ENCODE peak calls at places on chromosomes 16 and 17, in ten cellular contexts. U is hippocampal formation; A is GF-D8; I is uterus; K is mesothelial cell of epicardium; Q is choroid plexus epithelial cell; L is activated CD8-positive, alpha-beta memory T cell treated with anti-CD3 and anti-CD28 coated beads for 1 hour; D is esophagus squamous epithelium; G is skeletal muscle cell; F is NCI-H1694. J is an unnamed sample.

GRCh38 chr16:660459-661183 is 7.3 kb upstream of the RHOT2 start:
- DNase-seq in U (peak; percentile 84), A (no peak), I (peak; percentile 85), K (peak; percentile 81), Q (peak; percentile 78), L (peak; percentile 40), D (no peak), G (peak; percentile 34), F (no peak), J (peak; percentile 78)

GRCh38 chr16:11224096-11224893 is 31.7 kb downstream of the SOCS1 start:
- DNase-seq in U (no peak), A (peak; percentile 95), I (peak; percentile 41), K (no peak), Q (no peak), L (peak; percentile 40), D (peak; percentile 47), G (no peak), F (no peak), J (no peak)

GRCh38 chr17:81867123-81867951 is 3.8 kb downstream of the ARHGDIA start:
- DNase-seq in U (no peak), A (peak; percentile 61), I (no peak), K (no peak), Q (peak; percentile 67), L (no peak), D (no peak), G (no peak), F (no peak), J (peak; percentile 57)

GRCh38 chr17:35765086-35765710 is 4.5 kb downstream of the C17orf50 start:
- DNase-seq in U (no peak), A (no peak), I (no peak), K (no peak), Q (no peak), L (no peak), D (no peak), G (no peak), F (no peak), J (no peak)

GRCh38 chr16:11684231-11685025 is 16.2 kb downstream of the SNN start:
- DNase-seq in U (no peak), A (no peak), I (no peak), K (no peak), Q (no peak), L (no peak), D (no peak), G (no peak), F (no peak), J (no peak)

GRCh38 chr17:57739402-57740224 is 5.5 kb downstream of the CCDC182 start:
- DNase-seq in U (no peak), A (no peak), I (no peak), K (no peak), Q (peak; percentile 31), L (no peak), D (no peak), G (no peak), F (peak; percentile 71), J (peak; percentile 54)

GRCh38 chr17:62892870-62893338 is 73.1 kb upstream of the TANC2 start:
- DNase-seq in U (no peak), A (peak; percentile 77), I (no peak), K (no peak), Q (peak; percentile 90), L (no peak), D (no peak), G (peak; percentile 82), F (no peak), J (no peak)

GRCh38 chr17:13520899-13521572 is 80.7 kb downstream of the HS3ST3A1 start:
- DNase-seq in U (no peak), A (no peak), I (no peak), K (no peak), Q (peak; percentile 80), L (no peak), D (no peak), G (peak; percentile 87), F (no peak), J (no peak)

GRCh38 chr16:1651509-1652342 is 26.4 kb upstream of the JPT2 start:
- DNase-seq in U (no peak), A (no peak), I (no peak), K (no peak), Q (peak; percentile 13), L (no peak), D (no peak), G (no peak), F (no peak), J (peak; percentile 16)

GRCh38 chr17:50549969-50550368 is 3.0 kb downstream of the SPATA20 start:
- DNase-seq in U (no peak), A (no peak), I (no peak), K (no peak), Q (no peak), L (no peak), D (no peak), G (no peak), F (no peak), J (no peak)

GRCh38 chr16:81469183-81469677 is 24.6 kb downstream of the CMIP start:
- DNase-seq in U (no peak), A (no peak), I (no peak), K (no peak), Q (no peak), L (no peak), D (no peak), G (no peak), F (no peak), J (no peak)

GRCh38 chr17:83125515-83126274 is 46.3 kb downstream of the METRNL start:
- DNase-seq in U (no peak), A (peak; percentile 87), I (no peak), K (peak; percentile 5), Q (no peak), L (no peak), D (no peak), G (no peak), F (no peak), J (no peak)

GRCh38 chr17:78422872-78423588 is 44.6 kb downstream of the PGS1 start:
- DNase-seq in U (no peak), A (no peak), I (no peak), K (no peak), Q (no peak), L (no peak), D (no peak), G (no peak), F (no peak), J (no peak)

GRCh38 chr16:85448557-85449194 is 164.4 kb upstream of the GSE1 start:
- DNase-seq in U (no peak), A (peak; percentile 81), I (peak; percentile 49), K (no peak), Q (no peak), L (peak; percentile 29), D (no peak), G (peak; percentile 25), F (peak; percentile 95), J (no peak)

GRCh38 chr17:57557363-57557762 is 187.7 kb downstream of the CCDC182 start:
- DNase-seq in U (no peak), A (no peak), I (no peak), K (no peak), Q (no peak), L (no peak), D (no peak), G (no peak), F (no peak), J (no peak)

GRCh38 chr16:72989203-72989991 is 58.5 kb downstream of the ZFHX3 start:
- DNase-seq in U (no peak), A (no peak), I (no peak), K (no peak), Q (peak; percentile 91), L (no peak), D (no peak), G (peak; percentile 93), F (no peak), J (peak; percentile 58)

GRCh38 chr17:62616993-62617893 is 10.2 kb upstream of the MRC2 start:
- DNase-seq in U (no peak), A (no peak), I (no peak), K (no peak), Q (peak; percentile 80), L (no peak), D (no peak), G (no peak), F (no peak), J (no peak)

GRCh38 chr17:56727876-56728617 is 105.7 kb downstream of the C17orf67 start:
- DNase-seq in U (no peak), A (no peak), I (no peak), K (no peak), Q (no peak), L (no peak), D (no peak), G (no peak), F (no peak), J (no peak)

GRCh38 chr17:40304464-40304863 is 4.5 kb upstream of the RARA start:
- DNase-seq in U (no peak), A (no peak), I (peak; percentile 54), K (no peak), Q (peak; percentile 52), L (no peak), D (no peak), G (no peak), F (no peak), J (no peak)

GRCh38 chr17:79802736-79803420 is 6.0 kb upstream of the CBX8 start:
- DNase-seq in U (no peak), A (peak; percentile 47), I (no peak), K (no peak), Q (no peak), L (no peak), D (no peak), G (no peak), F (no peak), J (no peak)

GRCh38 chr17:31674305-31674704 is 184.7 kb downstream of the COPRS start:
- DNase-seq in U (no peak), A (no peak), I (no peak), K (no peak), Q (peak; percentile 40), L (no peak), D (no peak), G (no peak), F (no peak), J (no peak)

J was measured in A673.